ENCODE peak calls at places on chromosomes 6 and 20, in nine cellular contexts. K is astrocyte, E is A673, V is GM12878, R is fibroblast of lung, M is endothelial cell of umbilical vein, X is GM23248, Z is neural progenitor cell, O is PC-3. A is an unnamed sample. For H3K36me3, the result is how much of the 10 kb centered on the place peaks cover.

GRCh38 chr6:45350186-45350585 is 22.1 kb downstream of the RUNX2 start:
- DNase-seq in Z (no peak), K (peak), M (no peak), V (no peak), O (no peak), X (no peak), R (peak), E (no peak), A (no peak)

GRCh38 chr6:87200469-87201174 is 45.3 kb downstream of the ZNF292 start:
- DNase-seq in E (peak), M (no peak), K (no peak), R (no peak), X (peak), Z (no peak), V (no peak), O (no peak), A (peak)

GRCh38 chr20:22623211-22623610 is 38.8 kb upstream of the FOXA2 start:
- DNase-seq in M (peak), Z (no peak), K (no peak), V (no peak), X (peak), E (no peak), O (peak), R (no peak), A (no peak)

GRCh38 chr6:169112483-169113320 is 140.9 kb downstream of the THBS2 start:
- DNase-seq in K (no peak), E (no peak), V (no peak), X (no peak), Z (no peak), R (no peak), O (no peak), M (no peak), A (no peak)

GRCh38 chr6:29524444-29524843 is 35.1 kb downstream of the UBD start:
- DNase-seq in O (no peak), Z (no peak), V (no peak), X (no peak), M (no peak), E (no peak), K (no peak), R (no peak), A (no peak)

GRCh38 chr6:5490495-5491069 is 229.3 kb downstream of the FARS2 start:
- DNase-seq in O (no peak), X (no peak), E (no peak), Z (no peak), K (no peak), R (no peak), M (no peak), V (no peak), A (no peak)

GRCh38 chr6:26097268-26097875 is 10.1 kb downstream of the HFE start:
- DNase-seq in K (no peak), E (peak), Z (peak), R (peak), O (peak), X (peak), M (peak), V (no peak), A (no peak)

GRCh38 chr20:19392344-19393140 is 180.1 kb downstream of the SLC24A3 start:
- DNase-seq in Z (no peak), E (no peak), O (no peak), X (no peak), K (no peak), M (no peak), V (no peak), R (no peak), A (no peak)

GRCh38 chr6:160273196-160273595 is 14.6 kb upstream of the SLC22A2 start:
- DNase-seq in V (no peak), E (no peak), O (peak), R (no peak), Z (no peak), M (no peak), K (no peak), X (no peak), A (no peak)

GRCh38 chr6:52922161-52922560 is 12.7 kb upstream of the GSTA3 start:
- DNase-seq in E (no peak), Z (no peak), X (no peak), R (no peak), M (no peak), O (no peak), V (no peak), K (no peak), A (no peak)

GRCh38 chr20:5349448-5349847 is 32.7 kb upstream of the PROKR2 start:
- DNase-seq in V (no peak), R (no peak), E (peak), X (peak), K (no peak), Z (no peak), M (peak), O (peak), A (no peak)

GRCh38 chr6:45049188-45049843 is 278.8 kb upstream of the RUNX2 start:
- DNase-seq in X (no peak), R (peak), Z (no peak), V (no peak), E (peak), O (peak), M (peak), K (no peak), A (no peak)

GRCh38 chr6:148757944-148758343 is 11.1 kb downstream of the UST start:
- DNase-seq in X (no peak), E (no peak), K (no peak), M (no peak), Z (no peak), V (no peak), O (no peak), R (no peak), A (no peak)

GRCh38 chr20:35630636-35631035 is 15.0 kb downstream of the SPAG4 start:
- DNase-seq in V (no peak), E (no peak), M (no peak), R (no peak), K (no peak), O (no peak), Z (no peak), X (no peak), A (no peak)

GRCh38 chr6:14883921-14884320 is 361.9 kb upstream of the JARID2 start:
- DNase-seq in V (no peak), E (peak), Z (peak), R (peak), M (no peak), X (peak), K (peak), O (no peak), A (no peak)

GRCh38 chr6:41053056-41053455 is at the start of gene APOBEC2:
- DNase-seq in M (no peak), V (no peak), K (no peak), Z (peak), E (no peak), X (no peak), R (no peak), O (no peak), A (no peak)

GRCh38 chr6:4599924-4600323 is 176.3 kb upstream of the CDYL start:
- DNase-seq in K (peak), X (peak), R (peak), E (no peak), V (no peak), M (peak), Z (no peak), O (peak), A (no peak)

GRCh38 chr6:34610819-34611477 is 54.8 kb upstream of the SPDEF start:
- DNase-seq in M (peak), O (peak), K (peak), R (peak), X (peak), V (no peak), Z (no peak), E (peak), A (no peak)

GRCh38 chr6:6695711-6696048 is 107.2 kb downstream of the LY86 start:
- DNase-seq in R (no peak), O (no peak), V (no peak), K (no peak), M (no peak), Z (no peak), E (no peak), X (peak), A (no peak)

GRCh38 chr6:159978291-159979135 is 9.6 kb downstream of the IGF2R start:
- DNase-seq in V (peak), M (no peak), X (no peak), K (no peak), E (no peak), O (peak), R (peak), Z (peak), A (no peak)

GRCh38 chr6:107344981-107345380 is 114.4 kb downstream of the PDSS2 start:
- DNase-seq in Z (no peak), M (no peak), E (peak), R (no peak), V (no peak), O (no peak), K (no peak), X (no peak), A (no peak)

GRCh38 chr6:131966443-131966842 is 15.3 kb upstream of the CCN2 start:
- DNase-seq in Z (no peak), M (no peak), K (peak), V (no peak), E (no peak), O (no peak), X (peak), R (peak), A (no peak)

GRCh38 chr6:18221288-18221615 is 43.1 kb downstream of the DEK start:
- DNase-seq in Z (no peak), M (no peak), O (no peak), X (no peak), E (no peak), R (no peak), V (no peak), K (no peak), A (no peak)

GRCh38 chr20:39632757-39633156 is 670.6 kb downstream of the DHX35 start:
- DNase-seq in E (no peak), K (no peak), O (no peak), R (no peak), V (no peak), M (no peak), Z (no peak), X (no peak), A (no peak)

GRCh38 chr6:10410214-10410873 is 4.5 kb downstream of the TFAP2A start:
- DNase-seq in Z (no peak), V (no peak), E (no peak), M (no peak), O (peak), K (no peak), X (no peak), R (no peak), A (no peak)
- TF ChIP-seq EZH2 in Z (peak), V (no peak), E (no peak), M (peak), O (no peak), K (peak), X (no peak), R (peak), A (no peak)

GRCh38 chr6:145502417-145502816 is 232.9 kb downstream of the EPM2A start:
- DNase-seq in X (peak), E (peak), R (no peak), O (peak), M (peak), Z (no peak), K (no peak), V (no peak), A (no peak)

GRCh38 chr6:145497006-145497405 is 238.3 kb downstream of the EPM2A start:
- DNase-seq in E (no peak), O (no peak), V (no peak), M (no peak), R (peak), K (peak), Z (no peak), X (no peak), A (no peak)

GRCh38 chr6:145498425-145498824 is 236.9 kb downstream of the EPM2A start:
- DNase-seq in V (no peak), R (peak), Z (no peak), X (no peak), O (no peak), E (no peak), M (no peak), K (no peak), A (no peak)
- H3K4me3 ChIP-seq in V (no peak), R (no peak), Z (no peak), X (no peak), O (no peak), E (no peak), M (no peak), K (no peak), A (no peak)

GRCh38 chr6:43339168-43339567 is 30.3 kb downstream of the ZNF318 start:
- DNase-seq in X (no peak), M (no peak), O (no peak), R (no peak), E (no peak), V (peak), Z (no peak), K (no peak), A (no peak)
- H3K36me3 ChIP-seq in X (under half), M (under half), O (under half), R (under half), E (half or more), V (half or more), Z (under half), K (under half), A (half or more)

DNA sequence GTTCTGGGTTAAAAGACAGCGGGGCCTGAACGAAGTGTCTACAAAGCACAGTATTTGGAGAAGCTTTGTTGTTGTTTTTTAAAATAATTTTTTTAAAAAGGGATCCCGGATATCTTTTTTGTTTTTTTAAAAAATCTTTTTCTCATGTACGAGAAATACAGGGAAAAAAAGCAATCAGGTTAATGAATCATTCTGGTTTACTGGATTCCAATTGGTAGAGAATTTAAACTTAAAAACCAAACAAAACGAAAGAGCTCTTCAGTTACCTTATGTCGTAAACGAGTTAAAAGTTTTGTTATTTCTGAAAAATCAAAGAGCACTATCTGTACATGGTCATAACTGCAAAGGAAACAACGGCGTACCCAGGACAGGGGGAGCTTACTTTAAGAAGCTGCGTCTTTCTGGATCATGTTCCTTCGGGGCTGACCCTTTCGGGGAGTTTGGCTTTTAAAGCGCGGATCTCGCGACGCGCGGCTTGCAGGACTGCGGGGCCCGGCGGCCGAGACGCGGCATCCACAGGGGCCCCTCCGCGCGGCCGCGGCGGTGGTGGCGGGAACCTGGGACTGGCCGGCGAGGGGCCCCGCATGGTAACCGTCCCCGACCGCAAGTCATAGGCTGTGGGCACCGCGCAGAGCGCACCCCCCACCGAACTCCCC is 927 bp downstream of the IL20RA start:
- DNase-seq in O (peak), M (peak), Z (peak), K (peak), E (peak), V (no peak), R (peak), X (peak), A (no peak)
- TF ChIP-seq EZH2 in O (no peak), M (no peak), Z (no peak), K (no peak), E (peak), V (peak), R (no peak), X (no peak), A (no peak)

GRCh38 chr20:37294262-37294981 is 5.0 kb downstream of the MANBAL start:
- DNase-seq in Z (no peak), R (peak), V (no peak), X (peak), E (no peak), M (no peak), O (no peak), K (peak), A (no peak)

GRCh38 chr20:37295001-37295400 is 5.5 kb downstream of the MANBAL start:
- DNase-seq in O (peak), E (peak), R (peak), X (peak), M (peak), V (no peak), K (peak), Z (no peak), A (no peak)

GRCh38 chr20:37290158-37290810 is 829 bp downstream of the MANBAL start:
- DNase-seq in O (no peak), Z (no peak), K (no peak), X (peak), M (no peak), R (no peak), E (no peak), V (no peak), A (no peak)

GRCh38 chr20:37293301-37293943 is 4.0 kb downstream of the MANBAL start:
- DNase-seq in E (no peak), X (no peak), M (no peak), Z (no peak), V (no peak), K (no peak), R (no peak), O (no peak), A (no peak)

GRCh38 chr20:37291724-37292126 is 2.3 kb downstream of the MANBAL start:
- DNase-seq in O (no peak), V (peak), R (no peak), K (no peak), X (no peak), M (no peak), E (no peak), Z (no peak), A (no peak)
- H3K4me3 ChIP-seq in O (no peak), V (peak), R (no peak), K (no peak), X (no peak), M (no peak), E (no peak), Z (no peak), A (no peak)

A was measured in SK-N-MC.